ENCODE peak calls at places on chromosomes 6 and 20, in four cellular contexts. One of them, this sample, is unnamed.

GRCh38 chr6:44892579-44892978 is 435.6 kb upstream of the RUNX2 start:
- DNase-seq in mesendoderm: no peak
- DNase-seq in H1: no peak
- DNase-seq in H9: no peak
- DNase-seq in this sample: no peak

GRCh38 chr6:161333410-161333809 is 59.5 kb upstream of the AGPAT4 start:
- DNase-seq in H1: no peak
- DNase-seq in mesendoderm: no peak
- DNase-seq in H9: no peak
- DNase-seq in this sample: no peak

GRCh38 chr20:62248890-62249560 is 10.7 kb downstream of the OSBPL2 start:
- DNase-seq in H1: no peak
- DNase-seq in mesendoderm: no peak
- DNase-seq in H9: no peak
- DNase-seq in this sample: no peak

GRCh38 chr20:59781236-59781635 is 152.2 kb downstream of the SYCP2 start:
- DNase-seq in mesendoderm: no peak
- DNase-seq in H9: peak
- DNase-seq in H1: no peak
- DNase-seq in this sample: no peak

GRCh38 chr6:12060780-12061619 is 48.9 kb downstream of the HIVEP1 start:
- DNase-seq in H9: peak
- DNase-seq in H1: no peak
- DNase-seq in mesendoderm: peak
- DNase-seq in this sample: peak

GRCh38 chr20:9172908-9173307 is 104.0 kb downstream of the PLCB4 start:
- DNase-seq in mesendoderm: peak
- DNase-seq in H9: no peak
- DNase-seq in H1: no peak
- DNase-seq in this sample: no peak

GRCh38 chr20:57748601-57749130 is 38.9 kb upstream of the PMEPA1 start:
- DNase-seq in H9: no peak
- DNase-seq in H1: no peak
- DNase-seq in mesendoderm: peak
- DNase-seq in this sample: peak

GRCh38 chr6:44071670-44072451 is 55.4 kb downstream of the MRPL14 start:
- DNase-seq in H9: no peak
- DNase-seq in H1: no peak
- DNase-seq in mesendoderm: no peak
- DNase-seq in this sample: peak

GRCh38 chr6:110415297-110415916 is at the start of gene DDO:
- DNase-seq in H1: no peak
- DNase-seq in H9: no peak
- DNase-seq in mesendoderm: no peak
- DNase-seq in this sample: peak

GRCh38 chr6:96836579-96837137 is 619 bp downstream of the GPR63 start:
- DNase-seq in mesendoderm: peak
- DNase-seq in H9: no peak
- DNase-seq in H1: no peak
- DNase-seq in this sample: peak

GRCh38 chr6:111745636-111746035 is 127.6 kb downstream of the FYN start:
- DNase-seq in mesendoderm: no peak
- DNase-seq in H9: no peak
- DNase-seq in H1: no peak
- DNase-seq in this sample: no peak

GRCh38 chr6:90374201-90374600 is 77.6 kb upstream of the BACH2 start:
- DNase-seq in H1: no peak
- DNase-seq in mesendoderm: no peak
- DNase-seq in H9: no peak
- DNase-seq in this sample: no peak

GRCh38 chr20:37656945-37657344 is 36.9 kb upstream of the CTNNBL1 start:
- DNase-seq in H1: no peak
- DNase-seq in mesendoderm: no peak
- DNase-seq in H9: no peak
- DNase-seq in this sample: no peak
- H3K56ac ChIP-seq in H1: no peak
- H3K56ac ChIP-seq in mesendoderm: no peak
- H3K56ac ChIP-seq in H9: no peak
- H3K56ac ChIP-seq in this sample: no peak

GRCh38 chr6:28807682-28808280 is 116.0 kb downstream of the TRIM27 start:
- DNase-seq in mesendoderm: peak
- DNase-seq in H1: peak
- DNase-seq in H9: peak
- DNase-seq in this sample: peak

GRCh38 chr6:28811873-28812272 is 111.9 kb downstream of the TRIM27 start:
- DNase-seq in H9: no peak
- DNase-seq in mesendoderm: peak
- DNase-seq in H1: no peak
- DNase-seq in this sample: peak

GRCh38 chr6:28809947-28810654 is 113.7 kb downstream of the TRIM27 start:
- DNase-seq in H9: peak
- DNase-seq in H1: no peak
- DNase-seq in mesendoderm: peak
- DNase-seq in this sample: no peak

GRCh38 chr6:28810655-28811053 is 113.1 kb downstream of the TRIM27 start:
- DNase-seq in H9: no peak
- DNase-seq in H1: no peak
- DNase-seq in mesendoderm: no peak
- DNase-seq in this sample: no peak

GRCh38 chr6:28808383-28808782 is 115.4 kb downstream of the TRIM27 start:
- DNase-seq in H9: no peak
- DNase-seq in H1: no peak
- DNase-seq in mesendoderm: no peak
- DNase-seq in this sample: no peak
- H2BK120ac ChIP-seq in H9: no peak
- H2BK120ac ChIP-seq in H1: no peak
- H2BK120ac ChIP-seq in mesendoderm: no peak
- H2BK120ac ChIP-seq in this sample: no peak

GRCh38 chr20:25418779-25419178 is 11.3 kb downstream of the GINS1 start:
- DNase-seq in H9: no peak
- DNase-seq in mesendoderm: no peak
- DNase-seq in H1: no peak
- DNase-seq in this sample: peak
- H3K56ac ChIP-seq in H9: no peak
- H3K56ac ChIP-seq in mesendoderm: no peak
- H3K56ac ChIP-seq in H1: no peak
- H3K56ac ChIP-seq in this sample: no peak

GRCh38 chr6:3226422-3227362 is 761 bp downstream of the TUBB2B start:
- DNase-seq in mesendoderm: peak
- DNase-seq in H1: peak
- DNase-seq in H9: no peak
- DNase-seq in this sample: no peak
- H2BK120ac ChIP-seq in mesendoderm: no peak
- H2BK120ac ChIP-seq in H1: no peak
- H2BK120ac ChIP-seq in H9: no peak
- H2BK120ac ChIP-seq in this sample: no peak

GRCh38 chr20:48321271-48321670 is 506.5 kb downstream of the PREX1 start:
- DNase-seq in H9: no peak
- DNase-seq in mesendoderm: no peak
- DNase-seq in H1: no peak
- DNase-seq in this sample: no peak
- H3K56ac ChIP-seq in H9: no peak
- H3K56ac ChIP-seq in mesendoderm: no peak
- H3K56ac ChIP-seq in H1: no peak
- H3K56ac ChIP-seq in this sample: no peak

DNA sequence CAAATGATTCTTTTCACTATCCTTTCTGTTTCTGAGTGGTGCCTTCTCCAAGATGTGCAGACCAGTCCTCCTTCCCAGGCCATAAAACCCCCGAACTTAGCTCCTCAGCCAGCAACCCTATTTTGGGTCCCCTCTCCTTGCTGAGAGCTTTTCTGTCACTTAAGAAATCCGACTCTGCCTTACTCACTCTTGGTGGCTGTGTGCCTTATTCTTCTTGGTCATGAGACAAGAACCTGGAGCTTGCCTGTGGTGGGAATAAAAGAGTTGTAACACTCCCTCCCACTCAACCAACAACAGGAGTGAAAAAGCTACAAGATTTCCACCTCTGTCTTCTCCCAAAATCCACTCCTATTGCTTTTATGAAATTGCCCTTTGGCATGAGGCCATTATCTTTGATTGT is 62.6 kb downstream of the RPS12 start:
- DNase-seq in H9: no peak
- DNase-seq in H1: no peak
- DNase-seq in mesendoderm: no peak
- DNase-seq in this sample: no peak
- H2BK120ac ChIP-seq in H9: no peak
- H2BK120ac ChIP-seq in H1: no peak
- H2BK120ac ChIP-seq in mesendoderm: no peak
- H2BK120ac ChIP-seq in this sample: no peak